ENCODE peak calls at places on chromosome 9, in eight cellular contexts. V is T-helper 9 cell; F is activated effector memory CD4-positive, alpha-beta T cell treated with anti-CD3 and anti-CD28 coated beads, Interleukin-2, amount 50 U/mL, for 16 hours; D is activated CD4-positive, alpha-beta memory T cell treated with anti-CD3 and anti-CD28 coated beads, Interleukin-2, amount 10 ng/mL, durations not matched to agents 7 days and 5 days; T is Peyer's patch; B is stimulated activated CD4-positive, alpha-beta T cell treated with anti-CD3 and anti-CD28 coated beads, TNF-alpha, amount 100 ng/mL, for 4 hours; P is ACHN; Z is IMR-90. Q is an unnamed sample.

GRCh38 chr9:128429505-128430086 is 8.9 kb downstream of the CERCAM start:
- DNase-seq in V (no peak), F (no peak), D (no peak), T (no peak), B (no peak), P (no peak), Z (no peak), Q (no peak)

GRCh38 chr9:26775405-26775804 is 117.2 kb downstream of the CAAP1 start:
- DNase-seq in V (no peak), F (no peak), D (no peak), T (peak), B (no peak), P (no peak), Z (no peak), Q (no peak)

GRCh38 chr9:105252405-105252756 is 7.9 kb downstream of the SLC44A1 start:
- DNase-seq in V (no peak), F (no peak), D (no peak), T (no peak), B (no peak), P (no peak), Z (no peak), Q (no peak)

GRCh38 chr9:114364528-114365041 is 23.2 kb downstream of the AKNA start:
- DNase-seq in V (no peak), F (peak), D (no peak), T (no peak), B (no peak), P (peak), Z (no peak), Q (no peak)

GRCh38 chr9:136111910-136112309 is 6.8 kb downstream of the TMEM250 start:
- DNase-seq in V (no peak), F (no peak), D (no peak), T (no peak), B (no peak), P (no peak), Z (no peak), Q (no peak)

GRCh38 chr9:6566409-6567139 is 79.0 kb downstream of the GLDC start:
- DNase-seq in V (no peak), F (peak), D (peak), T (no peak), B (no peak), P (peak), Z (peak), Q (peak)

GRCh38 chr9:35791321-35791921 is at the start of gene NPR2:
- DNase-seq in V (no peak), F (no peak), D (no peak), T (no peak), B (no peak), P (no peak), Z (peak), Q (no peak)

GRCh38 chr9:22528485-22528884 is 81.9 kb downstream of the DMRTA1 start:
- DNase-seq in V (no peak), F (no peak), D (no peak), T (no peak), B (no peak), P (peak), Z (peak), Q (no peak)

GRCh38 chr9:5582835-5583195 is 46.1 kb upstream of the RIC1 start:
- DNase-seq in V (no peak), F (peak), D (peak), T (no peak), B (no peak), P (peak), Z (peak), Q (no peak)

GRCh38 chr9:134891713-134892112 is 11.1 kb downstream of the FCN2 start:
- DNase-seq in V (no peak), F (no peak), D (peak), T (peak), B (no peak), P (no peak), Z (no peak), Q (no peak)

GRCh38 chr9:4137755-4138154 is 162.1 kb downstream of the GLIS3 start:
- DNase-seq in V (no peak), F (no peak), D (no peak), T (no peak), B (no peak), P (peak), Z (peak), Q (no peak)

GRCh38 chr9:120569556-120569955 is 10.4 kb downstream of the CDK5RAP2 start:
- DNase-seq in V (no peak), F (no peak), D (no peak), T (no peak), B (no peak), P (no peak), Z (peak), Q (no peak)

GRCh38 chr9:2727966-2728613 is 10.8 kb downstream of the KCNV2 start:
- DNase-seq in V (no peak), F (no peak), D (peak), T (no peak), B (no peak), P (peak), Z (peak), Q (no peak)